ENCODE peak calls at places on chromosomes 2 and 18, in four cellular contexts. V is AG04450, Y is mesothelial cell of epicardium, P is left ventricle myocardium inferior. U is an unnamed sample.

GRCh38 chr2:150319085-150319484 is 168.4 kb downstream of the RND3 start:
- DNase-seq in Y (no peak), V (no peak), P (no peak), U (no peak)

GRCh38 chr18:54878057-54878661 is 49.9 kb downstream of the RAB27B start:
- DNase-seq in V (no peak), P (no peak), Y (no peak), U (no peak)

GRCh38 chr2:64296695-64297346 is 152.6 kb upstream of the PELI1 start:
- DNase-seq in Y (no peak), P (no peak), V (no peak), U (no peak)

GRCh38 chr2:219112651-219113338 is 47.8 kb downstream of the NHEJ1 start:
- DNase-seq in Y (no peak), P (no peak), V (no peak), U (no peak)

GRCh38 chr2:69499242-69499641 is 62.0 kb upstream of the NFU1 start:
- DNase-seq in V (no peak), Y (no peak), P (no peak), U (no peak)

GRCh38 chr18:79428287-79428686 is 32.6 kb downstream of the NFATC1 start:
- DNase-seq in Y (no peak), P (no peak), V (no peak), U (no peak)

GRCh38 chr2:205407984-205408383 is 274.3 kb upstream of the NRP2 start:
- DNase-seq in P (no peak), V (peak; percentile 75), Y (no peak), U (no peak)

GRCh38 chr2:86283461-86284030 is 53.9 kb downstream of the REEP1 start:
- DNase-seq in V (no peak), Y (no peak), P (no peak), U (no peak)

GRCh38 chr2:216829533-216829932 is 30.3 kb downstream of the TNP1 start:
- DNase-seq in V (no peak), Y (peak; percentile 43), P (peak; percentile 87), U (no peak)

GRCh38 chr2:149715005-149715592 is 127.5 kb upstream of the MMADHC start:
- DNase-seq in P (no peak), Y (no peak), V (no peak), U (no peak)

GRCh38 chr2:22821458-22821857 is 563.5 kb upstream of the KLHL29 start:
- DNase-seq in Y (no peak), P (no peak), V (no peak), U (no peak)

GRCh38 chr2:22829806-22830205 is 555.2 kb upstream of the KLHL29 start:
- DNase-seq in P (no peak), Y (no peak), V (no peak), U (no peak)

DNA sequence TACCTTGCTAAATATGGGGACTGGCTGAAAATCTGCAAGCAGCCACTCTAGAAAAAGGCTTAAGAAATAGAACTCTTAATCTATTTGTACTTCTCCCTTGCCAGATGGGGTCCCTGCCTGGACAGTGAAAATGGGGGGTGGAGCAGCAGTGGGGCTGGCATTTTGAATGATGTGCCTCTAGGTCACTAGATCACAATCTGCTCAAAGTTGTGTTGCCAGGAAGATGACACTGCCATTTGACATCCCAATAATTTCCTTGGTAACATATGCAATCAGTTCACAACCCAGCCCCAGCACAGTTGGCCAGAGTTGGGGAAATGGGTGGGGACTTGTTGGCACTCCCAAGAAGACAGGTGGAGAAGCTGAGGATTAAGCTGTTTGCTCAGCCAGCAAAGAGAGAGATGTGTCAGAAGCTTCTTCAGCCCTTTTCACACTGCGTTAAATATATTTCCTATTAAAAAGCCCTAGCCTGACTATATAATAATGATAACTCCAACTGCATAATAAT is 558.3 kb upstream of the KLHL29 start:
- DNase-seq in Y (no peak), P (no peak), V (no peak), U (no peak)
- TF ChIP-seq CTCF in Y (no peak), P (no peak), V (no peak), U (no peak)

GRCh38 chr2:121567957-121568409 is 37.3 kb downstream of the RNU4ATAC start:
- DNase-seq in V (no peak), Y (no peak), P (no peak), U (peak; percentile 48)
- TF ChIP-seq CTCF in V (no peak), Y (no peak), P (no peak), U (no peak)

GRCh38 chr18:75691483-75691882 is 264.0 kb upstream of the SMIM21 start:
- DNase-seq in Y (no peak), P (no peak), V (no peak), U (no peak)
- TF ChIP-seq CTCF in Y (peak; percentile 23), P (no peak), V (no peak), U (peak; percentile 22)

GRCh38 chr2:10022886-10023662 is 20.3 kb upstream of the KLF11 start:
- DNase-seq in V (no peak), P (no peak), Y (no peak), U (no peak)
- TF ChIP-seq CTCF in V (peak; percentile 26), P (peak; percentile 13), Y (no peak), U (no peak)

GRCh38 chr2:32009479-32010256 is 1.1 kb downstream of the MEMO1 start:
- DNase-seq in Y (peak; percentile 55), P (peak; percentile 40), V (no peak), U (peak; percentile 28)

GRCh38 chr2:32011566-32011960 is 755 bp upstream of the MEMO1 start:
- DNase-seq in Y (no peak), V (no peak), P (no peak), U (no peak)

GRCh38 chr2:32008811-32009478 is 1.9 kb downstream of the MEMO1 start:
- DNase-seq in V (no peak), Y (no peak), P (no peak), U (no peak)

GRCh38 chr2:32012872-32013271 is 2.1 kb upstream of the MEMO1 start:
- DNase-seq in Y (no peak), V (no peak), P (no peak), U (no peak)

GRCh38 chr2:32010670-32011565 is at the start of gene MEMO1:
- DNase-seq in V (peak; percentile 88), P (peak; percentile 95), Y (peak; percentile 92), U (peak; percentile 90)
- TF ChIP-seq CTCF in V (no peak), P (no peak), Y (no peak), U (no peak)

DNA sequence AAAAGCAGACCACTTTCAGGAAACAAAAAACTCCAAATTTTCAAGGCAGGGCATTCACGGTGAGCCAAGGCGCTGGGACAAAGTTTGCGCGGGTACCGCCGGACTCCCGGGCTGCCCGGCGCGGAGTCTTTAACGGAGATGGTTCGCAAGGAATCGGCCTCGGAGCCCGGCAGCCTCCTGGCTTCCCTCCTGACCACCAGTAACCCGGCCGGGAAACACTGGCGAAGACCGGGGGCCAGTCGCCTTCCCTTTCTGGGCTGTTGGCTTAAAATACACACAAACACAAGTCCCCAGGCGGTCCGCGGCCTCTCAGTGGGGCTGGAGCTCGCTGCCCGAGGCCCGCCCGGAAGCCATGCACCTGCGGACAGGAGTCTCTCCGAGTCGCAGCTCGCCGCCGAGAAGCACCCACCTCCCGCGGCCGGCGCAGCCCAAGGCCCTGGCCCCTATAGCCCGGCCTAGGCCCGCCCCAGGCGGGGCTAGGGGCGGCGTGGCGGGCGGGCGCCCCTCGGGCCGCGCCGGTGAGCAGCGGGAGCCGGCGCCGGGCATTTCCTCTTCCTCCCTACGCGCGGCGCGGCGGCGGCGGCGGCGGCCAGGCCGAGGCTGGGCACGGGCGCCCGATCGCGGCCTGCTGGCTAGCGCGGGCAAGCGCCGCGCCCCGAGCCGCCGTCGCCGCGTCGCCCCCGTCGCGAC is 550 bp upstream of the KCMF1 start:
- DNase-seq in P (peak; percentile 64), Y (peak; percentile 74), V (no peak), U (peak; percentile 53)
- TF ChIP-seq CTCF in P (no peak), Y (no peak), V (no peak), U (no peak)